ENCODE peak calls at places on chromosomes 3 and 15, in five cellular contexts. F is endodermal cell; T is adrenal gland; B is activated T-cell treated with anti-CD3 and anti-CD28 coated beads, Interleukin-2, amount 50 U/mL, for 72 hours; Z is stimulated activated CD4-positive, alpha-beta T cell treated with anti-CD3 and anti-CD28 coated beads, Interleukin-4, amount 100 ng/mL, for 24 hours. U is an unnamed sample.

GRCh38 chr3:126926684-126927404 is 56.1 kb upstream of the PLXNA1 start:
- DNase-seq in T (peak), B (no peak), Z (no peak), F (no peak), U (no peak)

GRCh38 chr15:90037510-90037860 is 36.4 kb downstream of the ZNF710 start:
- DNase-seq in T (no peak), B (no peak), F (peak), Z (no peak), U (no peak)

GRCh38 chr3:69671082-69671952 is 67.9 kb upstream of the MITF start:
- DNase-seq in F (no peak), T (peak), Z (no peak), B (no peak), U (peak)

GRCh38 chr15:88541709-88542341 is 4.7 kb downstream of the DET1 start:
- DNase-seq in T (no peak), Z (no peak), B (no peak), F (no peak), U (no peak)

GRCh38 chr3:61602466-61602865 is 41.1 kb downstream of the PTPRG start:
- DNase-seq in B (no peak), T (no peak), Z (no peak), F (no peak), U (no peak)

GRCh38 chr3:111768571-111769100 is 90.4 kb upstream of the PHLDB2 start:
- DNase-seq in F (no peak), B (no peak), Z (no peak), T (no peak), U (no peak)

GRCh38 chr15:57743424-57743823 is 36.9 kb downstream of the POLR2M start:
- DNase-seq in T (no peak), B (no peak), F (peak), Z (no peak), U (no peak)

GRCh38 chr3:69485489-69485888 is 99.6 kb upstream of the FRMD4B start:
- DNase-seq in B (no peak), F (no peak), T (no peak), Z (no peak), U (no peak)

GRCh38 chr3:195548046-195548445 is 4.9 kb upstream of the PPP1R2 start:
- DNase-seq in F (no peak), B (no peak), Z (no peak), T (no peak), U (no peak)

GRCh38 chr15:99566157-99566900 is 545 bp downstream of the MEF2A start:
- DNase-seq in B (peak), F (peak), T (peak), Z (peak), U (peak)

GRCh38 chr15:76114561-76114960 is 54.8 kb downstream of the TMEM266 start:
- DNase-seq in F (no peak), Z (no peak), T (no peak), B (no peak), U (no peak)

GRCh38 chr3:48306290-48306689 is 27.2 kb downstream of the SPINK8 start:
- DNase-seq in F (no peak), B (no peak), T (no peak), Z (no peak), U (no peak)

GRCh38 chr15:66390670-66391069 is 4.0 kb downstream of the MAP2K1 start:
- DNase-seq in F (no peak), B (no peak), Z (peak), T (peak), U (no peak)

GRCh38 chr3:138861755-138862333 is 27.1 kb upstream of the PIK3CB start:
- DNase-seq in F (peak), Z (no peak), T (no peak), B (no peak), U (no peak)

GRCh38 chr3:5494913-5495519 is 307.5 kb downstream of the EDEM1 start:
- DNase-seq in Z (no peak), B (no peak), T (no peak), F (no peak), U (no peak)

GRCh38 chr3:169818330-169818729 is 5.6 kb upstream of the LRRC34 start:
- DNase-seq in Z (no peak), T (no peak), F (no peak), B (no peak), U (no peak)

GRCh38 chr15:89912674-89913396 is at the start of gene ARPIN:
- DNase-seq in T (peak), F (peak), Z (no peak), B (peak), U (no peak)

GRCh38 chr15:75044258-75044878 is 21.0 kb downstream of the PPCDC start:
- DNase-seq in T (no peak), F (no peak), B (no peak), Z (no peak), U (no peak)

GRCh38 chr15:62894322-62895085 is 148.0 kb upstream of the TPM1 start:
- DNase-seq in F (peak), T (no peak), Z (no peak), B (no peak), U (no peak)

GRCh38 chr3:100045696-100046095 is 68.6 kb downstream of the FILIP1L start:
- DNase-seq in T (peak), B (no peak), Z (no peak), F (no peak), U (no peak)

GRCh38 chr3:73550011-73550410 is 74.7 kb downstream of the PDZRN3 start:
- DNase-seq in B (no peak), Z (no peak), T (no peak), F (no peak), U (no peak)

GRCh38 chr3:163560459-163560858 is 1517.8 kb downstream of the SI start:
- DNase-seq in F (no peak), B (no peak), Z (no peak), T (no peak), U (no peak)

GRCh38 chr3:38453075-38453913 is at the start of gene ACVR2B:
- DNase-seq in Z (peak), T (peak), B (peak), F (peak), U (peak)

GRCh38 chr3:67044295-67044694 is 46.2 kb downstream of the KBTBD8 start:
- DNase-seq in T (no peak), Z (no peak), F (no peak), B (no peak), U (no peak)

GRCh38 chr3:183122257-183122932 is 23.1 kb upstream of the MCCC1 start:
- DNase-seq in T (no peak), Z (peak), B (no peak), F (peak), U (peak)

GRCh38 chr3:53617893-53618523 is 123.6 kb downstream of the CACNA1D start:
- DNase-seq in T (no peak), B (no peak), Z (no peak), F (no peak), U (no peak)

GRCh38 chr15:100877551-100877950 is 2.1 kb upstream of the ALDH1A3 start:
- DNase-seq in F (no peak), T (no peak), Z (no peak), B (no peak), U (no peak)

GRCh38 chr3:171023566-171023965 is 3.0 kb downstream of the SLC2A2 start:
- DNase-seq in T (no peak), F (no peak), Z (no peak), B (no peak), U (no peak)